ENCODE peak calls at places on chromosome 4, in six cellular contexts. M, J, V, D, W and A are unnamed samples.

GRCh38 chr4:87103691-87104187 is 116.7 kb downstream of the KLHL8 start:
- DNase-seq in M (peak), J (no peak), V (peak), D (no peak), W (peak), A (no peak)

GRCh38 chr4:92253986-92254671 is 49.6 kb upstream of the GRID2 start:
- DNase-seq in M (no peak), J (no peak), V (no peak), D (peak), W (no peak), A (no peak)

GRCh38 chr4:67204441-67204840 is 340.9 kb downstream of the CENPC start:
- DNase-seq in M (no peak), J (no peak), V (no peak), D (no peak), W (no peak), A (no peak)

GRCh38 chr4:82780398-82781231 is 18.0 kb downstream of the SCD5 start:
- DNase-seq in M (peak), J (peak), V (no peak), D (peak), W (peak), A (peak)

GRCh38 chr4:2248821-2249261 is 6.9 kb upstream of the HAUS3 start:
- DNase-seq in M (no peak), J (peak), V (no peak), D (no peak), W (no peak), A (no peak)

GRCh38 chr4:26413595-26413994 is 76.7 kb downstream of the CCKAR start:
- DNase-seq in M (no peak), J (no peak), V (no peak), D (no peak), W (no peak), A (no peak)

GRCh38 chr4:121462660-121463261 is 81.9 kb upstream of the QRFPR start:
- DNase-seq in M (peak), J (peak), V (peak), D (peak), W (peak), A (peak)

GRCh38 chr4:38856524-38857337 is at the start of gene TLR6:
- DNase-seq in M (peak), J (peak), V (peak), D (peak), W (peak), A (peak)

GRCh38 chr4:132865922-132866321 is 283.2 kb upstream of the PCDH10 start:
- DNase-seq in M (no peak), J (no peak), V (no peak), D (no peak), W (no peak), A (no peak)

GRCh38 chr4:83305187-83305586 is 20.6 kb upstream of the COQ2 start:
- DNase-seq in M (no peak), J (no peak), V (no peak), D (no peak), W (no peak), A (no peak)

GRCh38 chr4:6682862-6683590 is 10.7 kb upstream of the S100P start:
- DNase-seq in M (no peak), J (no peak), V (no peak), D (no peak), W (no peak), A (no peak)

GRCh38 chr4:182835006-182835740 is 82.0 kb downstream of the DCTD start:
- DNase-seq in M (no peak), J (no peak), V (no peak), D (peak), W (no peak), A (no peak)
- H3K27ac ChIP-seq in M (no peak), J (no peak), V (no peak), D (no peak), W (no peak), A (no peak)

GRCh38 chr4:626201-627091 is 1.1 kb downstream of the PDE6B start:
- DNase-seq in M (no peak), J (no peak), V (no peak), D (peak), W (no peak), A (no peak)
- H3K9ac ChIP-seq in M (no peak), J (no peak), V (no peak), D (no peak), W (no peak), A (no peak)

GRCh38 chr4:20192754-20193521 is 58.8 kb upstream of the SLIT2 start:
- DNase-seq in M (no peak), J (no peak), V (peak), D (no peak), W (peak), A (no peak)
- H3K27ac ChIP-seq in M (no peak), J (no peak), V (peak), D (no peak), W (peak), A (no peak)

DNA sequence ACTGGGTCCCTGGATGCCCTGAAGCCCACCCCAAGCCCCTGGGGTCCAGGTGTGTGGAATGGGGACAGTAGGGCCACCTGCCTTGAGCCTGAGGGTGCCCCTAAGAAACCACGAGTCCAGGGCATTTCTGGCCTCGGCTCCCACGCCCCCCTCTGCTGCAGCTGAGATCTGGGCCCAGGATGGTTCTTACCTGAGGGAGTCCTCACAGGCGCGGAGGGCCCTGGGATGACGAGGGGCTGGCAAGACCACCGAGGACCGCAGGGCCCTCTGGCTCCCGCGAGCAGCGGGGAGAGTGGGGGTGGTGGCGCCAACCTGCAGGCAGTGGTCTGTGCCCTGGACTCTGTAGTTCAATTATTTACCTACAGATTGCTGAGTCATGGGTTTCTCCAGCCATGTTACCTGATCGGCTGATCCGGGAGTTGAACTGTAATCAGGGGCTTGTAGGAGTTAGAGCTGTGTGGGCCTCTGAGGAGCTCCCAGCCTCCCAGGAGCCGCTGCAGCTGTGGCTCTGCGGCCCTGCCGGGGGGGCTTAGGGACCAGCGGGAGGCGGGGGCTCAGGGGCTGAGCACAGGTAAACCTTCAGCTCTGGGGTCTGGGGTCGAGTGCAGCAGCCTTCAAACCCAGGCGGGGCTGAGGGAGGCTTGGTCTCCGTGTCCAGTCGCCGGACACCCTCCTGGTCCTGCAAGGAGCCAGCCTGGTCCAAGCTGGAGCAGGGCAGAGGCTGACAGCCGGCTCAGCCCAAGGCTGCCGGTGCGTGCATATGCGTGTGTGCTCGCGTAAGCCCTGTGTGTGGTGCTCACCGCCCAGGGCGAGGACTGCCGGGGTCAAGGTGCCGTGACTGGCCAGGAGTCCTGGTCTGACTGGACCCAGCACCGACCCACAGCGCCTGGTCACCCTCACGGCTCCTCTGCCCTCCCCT is at the start of gene SLC26A1:
- DNase-seq in M (no peak), J (no peak), V (no peak), D (no peak), W (no peak), A (no peak)
- H3K9ac ChIP-seq in M (no peak), J (no peak), V (no peak), D (no peak), W (no peak), A (no peak)

GRCh38 chr4:11098461-11098860 is 330.2 kb downstream of the HS3ST1 start:
- DNase-seq in M (no peak), J (no peak), V (no peak), D (no peak), W (no peak), A (no peak)
- H3K27ac ChIP-seq in M (no peak), J (no peak), V (no peak), D (no peak), W (no peak), A (no peak)

GRCh38 chr4:16225139-16225538 is 1.1 kb downstream of the TAPT1 start:
- DNase-seq in M (peak), J (no peak), V (no peak), D (no peak), W (peak), A (peak)
- H3K9ac ChIP-seq in M (peak), J (peak), V (peak), D (no peak), W (peak), A (peak)

DNA sequence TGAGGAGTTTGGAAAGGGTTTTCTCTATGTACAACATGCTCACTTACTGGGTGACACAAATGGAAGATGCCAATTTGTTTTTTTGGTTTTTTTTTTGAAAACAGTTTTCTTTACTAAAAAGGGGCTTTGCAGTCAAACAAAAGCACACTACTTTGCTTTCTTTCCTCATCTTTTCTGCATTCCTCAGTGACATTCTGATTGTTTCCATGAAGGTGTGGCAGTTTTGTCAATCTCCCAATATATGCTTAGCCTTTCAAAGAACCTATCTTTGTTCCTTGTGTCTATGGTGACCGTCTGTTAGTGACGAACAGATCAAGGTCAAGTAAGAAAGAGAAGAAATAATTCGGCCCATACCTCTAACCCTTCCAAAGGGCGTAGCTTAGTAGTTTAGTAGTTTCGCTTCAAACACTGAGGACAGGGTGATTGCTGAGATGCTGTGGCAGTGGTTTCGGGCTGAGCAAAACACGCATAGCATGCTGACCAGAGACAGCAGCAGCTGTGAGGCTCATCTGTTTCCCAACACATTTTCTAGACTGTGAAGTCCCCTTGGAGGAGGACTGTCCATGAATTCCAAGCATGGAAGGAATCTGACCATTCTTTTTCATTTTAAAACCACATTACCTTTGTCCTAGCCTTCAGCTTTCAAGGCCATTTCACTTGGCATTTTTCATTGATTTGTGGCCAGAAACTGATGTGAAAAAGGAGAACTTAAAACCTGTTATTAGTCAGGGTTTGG is 240.8 kb downstream of the PALLD start:
- DNase-seq in M (peak), J (no peak), V (no peak), D (no peak), W (peak), A (no peak)
- H3K27ac ChIP-seq in M (no peak), J (no peak), V (no peak), D (no peak), W (peak), A (no peak)

DNA sequence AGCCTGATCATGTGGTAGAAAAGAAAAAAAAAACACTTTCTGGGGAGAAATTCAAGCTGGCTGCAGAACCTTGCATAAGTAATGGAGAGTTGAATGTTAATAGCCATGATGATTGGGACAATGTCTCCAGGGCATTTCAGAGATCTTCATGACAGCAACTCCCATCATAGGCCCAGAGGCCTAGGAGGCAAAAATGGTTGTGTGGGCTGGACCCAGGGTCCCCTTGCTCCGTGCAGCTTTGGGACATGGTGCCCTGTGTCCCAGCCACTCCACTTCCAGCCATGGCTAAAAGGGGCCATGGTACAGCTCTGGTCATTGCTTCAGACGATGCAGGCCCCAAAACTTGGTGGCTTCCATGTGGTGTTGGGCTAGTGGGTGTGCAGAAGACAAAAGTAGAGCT is 1170.9 kb downstream of the C4orf33 start:
- DNase-seq in M (no peak), J (no peak), V (no peak), D (no peak), W (no peak), A (no peak)
- H3K9ac ChIP-seq in M (no peak), J (no peak), V (no peak), D (no peak), W (no peak), A (no peak)

DNA sequence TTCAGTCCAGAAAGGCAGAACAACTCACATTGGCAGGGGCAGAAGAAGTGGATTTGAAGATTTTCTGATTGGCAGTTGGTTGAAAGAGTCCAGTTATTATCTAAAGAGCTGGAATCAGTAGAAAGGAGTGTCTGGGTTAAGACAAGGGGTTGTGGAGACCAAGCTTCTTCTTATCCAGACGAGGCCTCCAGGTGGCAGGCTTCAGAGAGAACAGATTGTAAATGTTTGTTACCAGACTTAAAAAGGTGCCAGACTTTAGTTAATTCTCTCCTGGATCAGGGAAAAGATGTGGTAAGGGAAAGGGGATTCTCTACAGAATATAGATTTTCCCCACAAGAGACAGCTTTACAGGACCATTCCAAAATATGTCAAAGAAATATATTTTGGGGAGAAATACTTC is 36.7 kb upstream of the TLR3 start:
- DNase-seq in M (no peak), J (no peak), V (no peak), D (no peak), W (no peak), A (peak)
- H3K27ac ChIP-seq in M (no peak), J (no peak), V (no peak), D (no peak), W (no peak), A (no peak)

GRCh38 chr4:184331155-184331995 is 113.7 kb upstream of the ENPP6 start:
- DNase-seq in M (no peak), J (no peak), V (peak), D (no peak), W (peak), A (no peak)

GRCh38 chr4:184329235-184330007 is 111.7 kb upstream of the ENPP6 start:
- DNase-seq in M (no peak), J (no peak), V (no peak), D (no peak), W (no peak), A (no peak)

GRCh38 chr4:184324939-184325477 is 107.3 kb upstream of the ENPP6 start:
- DNase-seq in M (no peak), J (no peak), V (no peak), D (no peak), W (no peak), A (no peak)

GRCh38 chr4:184328022-184328736 is 110.5 kb upstream of the ENPP6 start:
- DNase-seq in M (no peak), J (no peak), V (peak), D (no peak), W (no peak), A (no peak)

DNA sequence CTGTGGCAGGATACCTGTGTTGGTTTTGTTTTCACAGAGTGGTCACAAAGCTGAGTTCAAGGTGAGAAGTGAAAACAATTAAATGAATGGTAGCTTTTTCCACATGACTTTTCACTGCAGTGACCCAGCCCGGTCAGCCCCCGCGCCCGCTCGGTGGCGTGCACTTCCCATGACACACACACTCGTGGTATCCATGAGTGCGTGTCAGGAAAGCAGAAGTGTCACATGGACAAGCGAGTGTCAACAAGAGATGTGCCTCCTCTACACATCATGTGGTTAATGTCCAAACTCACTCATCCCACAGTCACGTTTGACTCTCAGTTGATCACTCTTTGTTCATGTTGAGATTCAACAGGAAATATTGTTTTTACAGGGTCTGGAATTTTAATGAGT is 112.3 kb upstream of the ENPP6 start:
- DNase-seq in M (no peak), J (no peak), V (peak), D (no peak), W (peak), A (no peak)
- H3K9ac ChIP-seq in M (no peak), J (no peak), V (peak), D (no peak), W (no peak), A (no peak)